ENCODE peak calls at places on chromosomes 16 and 17, in seven cellular contexts. Z is MCF 10A; X is H7; H is adrenal gland; V is stimulated activated CD4-positive, alpha-beta T cell treated with anti-CD3 and anti-CD28 coated beads, TNF-alpha, amount 100 ng/mL, for 1 hour; Y is hypothalamus; B is esophagus squamous epithelium. E is an unnamed sample.

GRCh38 chr17:74759941-74760340 is 11.5 kb downstream of the NHERF1 start:
- DNase-seq in X (peak; percentile 89), Z (no peak), H (no peak), B (no peak), V (no peak), Y (no peak), E (peak; percentile 56)

GRCh38 chr17:19977360-19978205 is at the start of gene AKAP10:
- DNase-seq in Y (peak; percentile 76), V (peak; percentile 80), B (peak; percentile 74), X (peak; percentile 97), Z (peak; percentile 85), H (peak; percentile 95), E (peak; percentile 99)

GRCh38 chr16:11792404-11793260 is 4.4 kb downstream of the ZC3H7A start:
- DNase-seq in Z (no peak), H (no peak), V (no peak), B (no peak), X (no peak), Y (no peak), E (no peak)

GRCh38 chr16:65767125-65767524 is 599.4 kb upstream of the CDH5 start:
- DNase-seq in B (no peak), X (peak; percentile 21), V (no peak), Z (no peak), Y (no peak), H (no peak), E (no peak)

GRCh38 chr16:10895053-10895946 is 18.3 kb downstream of the CIITA start:
- DNase-seq in Y (no peak), X (peak; percentile 91), V (no peak), B (no peak), H (peak; percentile 48), Z (peak; percentile 60), E (no peak)

GRCh38 chr17:68200689-68201424 is 47.0 kb upstream of the AMZ2 start:
- DNase-seq in X (peak; percentile 88), H (peak; percentile 80), B (no peak), Z (peak; percentile 66), Y (no peak), V (peak; percentile 51), E (peak; percentile 94)

GRCh38 chr17:17723354-17724261 is 42.4 kb downstream of the RAI1 start:
- DNase-seq in Z (no peak), V (no peak), Y (no peak), X (peak; percentile 90), H (peak; percentile 38), B (no peak), E (peak; percentile 87)

GRCh38 chr17:77365584-77366186 is 224.9 kb downstream of the SEC14L1 start:
- DNase-seq in X (peak; percentile 47), H (peak; percentile 92), V (no peak), Y (peak; percentile 34), B (no peak), Z (peak; percentile 77), E (peak; percentile 48)

GRCh38 chr16:72371307-72372081 is 199.5 kb upstream of the PMFBP1 start:
- DNase-seq in H (no peak), V (no peak), Y (no peak), X (peak; percentile 9), B (no peak), Z (peak; percentile 53), E (no peak)

GRCh38 chr17:27918498-27918897 is 25.3 kb upstream of the LYRM9 start:
- DNase-seq in Y (no peak), H (no peak), Z (no peak), X (no peak), B (no peak), V (no peak), E (no peak)

GRCh38 chr17:50950002-50950877 is 84.1 kb upstream of the TOB1 start:
- DNase-seq in X (peak; percentile 92), H (peak; percentile 95), V (peak; percentile 27), B (peak; percentile 31), Y (peak; percentile 54), Z (peak; percentile 92), E (peak; percentile 86)

GRCh38 chr17:77959926-77960521 is 1.5 kb downstream of the TNRC6C start:
- DNase-seq in B (no peak), H (no peak), Z (no peak), Y (no peak), V (no peak), X (peak; percentile 61), E (peak; percentile 55)

GRCh38 chr16:28136751-28137434 is 73.4 kb upstream of the GSG1L start:
- DNase-seq in X (no peak), Y (peak; percentile 27), H (no peak), B (no peak), Z (no peak), V (no peak), E (no peak)

GRCh38 chr16:50635505-50636392 is 45.4 kb downstream of the SNX20 start:
- DNase-seq in X (peak; percentile 83), Y (no peak), H (no peak), V (no peak), B (no peak), Z (no peak), E (peak; percentile 53)

GRCh38 chr16:77993111-77993571 is 29.2 kb upstream of the CLEC3A start:
- DNase-seq in V (no peak), B (no peak), X (no peak), Z (peak; percentile 9), H (no peak), Y (no peak), E (no peak)

GRCh38 chr16:24635900-24636610 is 93.4 kb upstream of the TNRC6A start:
- DNase-seq in X (no peak), B (no peak), V (no peak), H (peak; percentile 95), Y (peak; percentile 7), Z (peak; percentile 95), E (peak; percentile 83)

GRCh38 chr16:72990003-72990521 is 57.9 kb downstream of the ZFHX3 start:
- DNase-seq in Z (peak; percentile 87), B (no peak), X (peak; percentile 39), V (no peak), H (peak; percentile 89), Y (peak; percentile 11), E (no peak)

GRCh38 chr17:77754956-77755355 is 203.5 kb upstream of the TNRC6C start:
- DNase-seq in X (no peak), V (no peak), B (no peak), Y (no peak), H (no peak), Z (no peak), E (no peak)

GRCh38 chr17:81621494-81622230 is 15.2 kb downstream of the NPLOC4 start:
- DNase-seq in Y (no peak), X (no peak), H (peak; percentile 94), Z (no peak), B (no peak), V (no peak), E (no peak)

GRCh38 chr17:57861737-57862409 is 12.0 kb upstream of the MRPS23 start:
- DNase-seq in H (peak; percentile 89), X (peak; percentile 89), Y (no peak), B (no peak), Z (no peak), V (no peak), E (peak; percentile 88)

GRCh38 chr16:72938426-72939164 is 109.3 kb downstream of the ZFHX3 start:
- DNase-seq in B (no peak), Y (no peak), H (peak; percentile 98), V (no peak), X (no peak), Z (peak; percentile 72), E (no peak)

GRCh38 chr16:88453621-88454314 is 688 bp downstream of the ZFPM1 start:
- DNase-seq in X (peak; percentile 85), Y (no peak), H (peak; percentile 39), V (no peak), B (no peak), Z (no peak), E (peak; percentile 65)